ENCODE peak calls at places on chromosomes 1 and 21, in six cellular contexts. H, Q, F, E, T and I are unnamed samples.

GRCh38 chr1:190104959-190105358 is 372.7 kb downstream of the BRINP3 start:
- DNase-seq in H (no peak), Q (no peak), F (no peak), E (no peak), T (no peak), I (no peak)

GRCh38 chr1:215104283-215104682 is 21.7 kb downstream of the KCNK2 start:
- DNase-seq in H (no peak), Q (peak), F (no peak), E (no peak), T (no peak), I (no peak)

GRCh38 chr1:172909606-172910326 is 141.0 kb downstream of the TNFSF18 start:
- DNase-seq in H (peak), Q (peak), F (no peak), E (no peak), T (no peak), I (no peak)

GRCh38 chr1:201503397-201504176 is 3.3 kb downstream of the CSRP1 start:
- DNase-seq in H (peak), Q (peak), F (peak), E (no peak), T (no peak), I (peak)

GRCh38 chr1:89451011-89451410 is 73.6 kb upstream of the LRRC8B start:
- DNase-seq in H (no peak), Q (peak), F (no peak), E (no peak), T (no peak), I (no peak)

GRCh38 chr21:27058673-27059365 is 91.9 kb upstream of the ADAMTS5 start:
- DNase-seq in H (no peak), Q (no peak), F (no peak), E (no peak), T (no peak), I (no peak)

GRCh38 chr1:67711850-67712202 is 26.8 kb downstream of the GADD45A start:
- DNase-seq in H (no peak), Q (no peak), F (no peak), E (no peak), T (no peak), I (no peak)

GRCh38 chr1:25090707-25091422 is 141.4 kb downstream of the SYF2 start:
- DNase-seq in H (no peak), Q (no peak), F (no peak), E (no peak), T (peak), I (no peak)

GRCh38 chr1:2950926-2951305 is 70.4 kb upstream of the ACTRT2 start:
- DNase-seq in H (no peak), Q (no peak), F (no peak), E (no peak), T (no peak), I (peak)

GRCh38 chr1:12275370-12275769 is 45.5 kb downstream of the VPS13D start:
- DNase-seq in H (peak), Q (no peak), F (no peak), E (peak), T (no peak), I (peak)

GRCh38 chr21:36193200-36193599 is 36.6 kb downstream of the DOP1B start:
- DNase-seq in H (no peak), Q (peak), F (no peak), E (no peak), T (no peak), I (no peak)

GRCh38 chr1:165313906-165314305 is 42.6 kb downstream of the LMX1A start:
- DNase-seq in H (no peak), Q (no peak), F (no peak), E (no peak), T (no peak), I (no peak)

GRCh38 chr1:55725378-55725777 is 510.2 kb upstream of the USP24 start:
- DNase-seq in H (peak), Q (peak), F (no peak), E (no peak), T (no peak), I (no peak)

GRCh38 chr1:24290933-24291487 is 28.1 kb upstream of the GRHL3 start:
- DNase-seq in H (no peak), Q (no peak), F (no peak), E (no peak), T (no peak), I (no peak)

GRCh38 chr21:27476696-27477095 is 509.8 kb upstream of the ADAMTS5 start:
- DNase-seq in H (no peak), Q (peak), F (no peak), E (no peak), T (no peak), I (no peak)

GRCh38 chr1:90721210-90722194 is 4.4 kb upstream of the BARHL2 start:
- DNase-seq in H (peak), Q (peak), F (no peak), E (no peak), T (peak), I (peak)

GRCh38 chr1:206946261-206946660 is at the start of gene PIGR:
- DNase-seq in H (no peak), Q (no peak), F (no peak), E (no peak), T (no peak), I (no peak)

GRCh38 chr1:8740034-8740449 is 77.4 kb downstream of the RERE start:
- DNase-seq in H (no peak), Q (peak), F (no peak), E (no peak), T (no peak), I (no peak)

GRCh38 chr1:74733616-74734484 is 898 bp downstream of the TYW3 start:
- DNase-seq in H (peak), Q (peak), F (peak), E (peak), T (peak), I (peak)

GRCh38 chr1:22825790-22826189 is 115.2 kb downstream of the EPHB2 start:
- DNase-seq in H (no peak), Q (no peak), F (no peak), E (no peak), T (no peak), I (no peak)

GRCh38 chr1:91526496-91526895 is 25.8 kb downstream of the CDC7 start:
- DNase-seq in H (no peak), Q (peak), F (no peak), E (no peak), T (no peak), I (no peak)

GRCh38 chr1:240888039-240888786 is 276.3 kb upstream of the GREM2 start:
- DNase-seq in H (peak), Q (no peak), F (no peak), E (no peak), T (peak), I (peak)

GRCh38 chr1:22141493-22141892 is 1.4 kb downstream of the WNT4 start:
- DNase-seq in H (no peak), Q (no peak), F (no peak), E (no peak), T (no peak), I (no peak)

GRCh38 chr1:79899914-79900313 is 893.4 kb upstream of the ADGRL4 start:
- DNase-seq in H (no peak), Q (peak), F (no peak), E (no peak), T (no peak), I (no peak)

GRCh38 chr1:156911587-156912298 is 8.7 kb upstream of the LRRC71 start:
- DNase-seq in H (no peak), Q (no peak), F (no peak), E (no peak), T (no peak), I (no peak)

GRCh38 chr1:66090863-66091457 is 298.3 kb downstream of the PDE4B start:
- DNase-seq in H (no peak), Q (no peak), F (no peak), E (peak), T (no peak), I (no peak)

GRCh38 chr1:174766727-174767126 is 233.0 kb upstream of the CACYBP start:
- DNase-seq in H (no peak), Q (no peak), F (no peak), E (no peak), T (no peak), I (no peak)

GRCh38 chr1:204357551-204357950 is 2.2 kb downstream of the PLEKHA6 start:
- DNase-seq in H (no peak), Q (no peak), F (peak), E (no peak), T (no peak), I (no peak)

GRCh38 chr1:90753556-90753955 is 36.5 kb upstream of the BARHL2 start:
- DNase-seq in H (no peak), Q (no peak), F (no peak), E (no peak), T (no peak), I (no peak)

GRCh38 chr1:44030606-44031050 is 634 bp downstream of the SLC6A9 start:
- DNase-seq in H (no peak), Q (peak), F (peak), E (no peak), T (no peak), I (no peak)

GRCh38 chr1:54323324-54323739 is 82.9 kb downstream of the SSBP3 start:
- DNase-seq in H (no peak), Q (no peak), F (no peak), E (no peak), T (no peak), I (peak)

GRCh38 chr1:36765785-36766300 is 268.5 kb downstream of the GRIK3 start:
- DNase-seq in H (no peak), Q (no peak), F (no peak), E (no peak), T (no peak), I (no peak)

GRCh38 chr1:162703708-162704107 is 71.4 kb downstream of the DDR2 start:
- DNase-seq in H (no peak), Q (no peak), F (peak), E (no peak), T (no peak), I (no peak)

GRCh38 chr1:90475623-90476022 is 241.5 kb downstream of the BARHL2 start:
- DNase-seq in H (no peak), Q (peak), F (no peak), E (no peak), T (peak), I (no peak)

GRCh38 chr1:161954050-161954449 is 69.6 kb downstream of the OLFML2B start:
- DNase-seq in H (no peak), Q (no peak), F (no peak), E (no peak), T (no peak), I (no peak)

GRCh38 chr1:92709738-92710137 is 75.2 kb downstream of the EVI5 start:
- DNase-seq in H (no peak), Q (peak), F (no peak), E (no peak), T (no peak), I (peak)

GRCh38 chr1:2230781-2231666 is 2.9 kb downstream of the SKI start:
- DNase-seq in H (no peak), Q (no peak), F (peak), E (peak), T (no peak), I (no peak)

GRCh38 chr1:20151906-20152598 is 12.9 kb downstream of the PLA2G2F start:
- DNase-seq in H (peak), Q (peak), F (peak), E (peak), T (peak), I (peak)
- H3K27ac ChIP-seq in H (peak), Q (no peak), F (no peak), E (no peak), T (no peak), I (no peak)

DNA sequence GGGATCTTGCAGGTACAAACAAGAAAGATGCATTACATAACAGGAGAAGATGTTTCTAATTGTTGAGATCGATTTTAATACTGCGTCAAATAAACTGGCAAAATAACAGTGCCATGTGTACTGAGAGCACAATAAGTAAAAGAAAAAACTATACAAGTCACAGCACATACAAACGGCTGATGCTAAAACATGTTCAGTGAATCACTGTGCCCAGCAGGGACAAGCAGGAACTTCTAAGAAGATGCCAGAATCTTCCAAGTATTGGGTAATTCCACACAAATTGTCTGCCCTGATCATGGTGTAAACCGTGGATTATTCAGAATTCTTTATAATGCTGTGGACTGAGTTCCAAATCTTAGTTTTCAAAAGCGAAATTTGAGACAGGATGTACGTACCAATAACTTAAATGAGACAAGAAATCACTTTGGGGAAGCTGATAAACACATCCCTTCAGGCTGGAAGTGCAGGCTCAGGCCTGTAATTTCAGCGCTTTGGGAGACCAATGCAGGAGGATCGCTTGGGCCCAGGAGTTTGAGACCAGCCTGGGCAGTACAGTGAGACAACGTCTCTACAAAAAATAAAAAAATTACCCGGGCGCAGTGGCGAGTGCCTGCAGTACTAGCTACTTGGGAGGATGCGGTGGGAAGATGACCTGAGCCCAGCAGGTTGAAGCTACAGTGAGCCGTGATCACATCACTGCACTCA is 54.4 kb downstream of the CD2 start:
- DNase-seq in H (no peak), Q (no peak), F (no peak), E (peak), T (no peak), I (no peak)
- H3K27ac ChIP-seq in H (no peak), Q (no peak), F (no peak), E (peak), T (no peak), I (no peak)

DNA sequence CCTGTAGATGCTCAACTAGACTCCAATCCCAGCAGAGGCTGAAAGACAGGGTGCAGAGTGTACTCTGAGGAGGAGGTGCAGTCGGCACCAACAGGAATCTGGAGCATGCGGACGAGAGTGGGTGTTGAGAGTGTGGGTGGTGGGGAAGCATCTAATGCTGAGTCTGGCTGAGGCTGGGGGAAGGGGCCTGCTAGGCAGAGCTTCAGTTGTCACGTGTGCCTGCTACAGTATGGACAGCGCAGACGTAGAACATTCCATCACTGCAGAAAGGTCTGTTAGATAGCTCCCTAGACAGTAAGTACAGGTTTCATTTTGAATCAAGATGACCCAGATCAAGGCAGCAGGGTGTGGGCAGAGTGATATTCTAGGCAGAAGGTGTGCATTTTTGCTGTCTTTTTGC is 23.1 kb downstream of the SNAP47 start:
- DNase-seq in H (no peak), Q (no peak), F (no peak), E (no peak), T (no peak), I (no peak)
- H3K27ac ChIP-seq in H (no peak), Q (no peak), F (peak), E (no peak), T (no peak), I (no peak)

GRCh38 chr1:39230261-39231190 is 26.0 kb downstream of the MACF1 start:
- DNase-seq in H (no peak), Q (no peak), F (no peak), E (no peak), T (no peak), I (no peak)
- H3K27ac ChIP-seq in H (peak), Q (peak), F (peak), E (peak), T (no peak), I (no peak)

DNA sequence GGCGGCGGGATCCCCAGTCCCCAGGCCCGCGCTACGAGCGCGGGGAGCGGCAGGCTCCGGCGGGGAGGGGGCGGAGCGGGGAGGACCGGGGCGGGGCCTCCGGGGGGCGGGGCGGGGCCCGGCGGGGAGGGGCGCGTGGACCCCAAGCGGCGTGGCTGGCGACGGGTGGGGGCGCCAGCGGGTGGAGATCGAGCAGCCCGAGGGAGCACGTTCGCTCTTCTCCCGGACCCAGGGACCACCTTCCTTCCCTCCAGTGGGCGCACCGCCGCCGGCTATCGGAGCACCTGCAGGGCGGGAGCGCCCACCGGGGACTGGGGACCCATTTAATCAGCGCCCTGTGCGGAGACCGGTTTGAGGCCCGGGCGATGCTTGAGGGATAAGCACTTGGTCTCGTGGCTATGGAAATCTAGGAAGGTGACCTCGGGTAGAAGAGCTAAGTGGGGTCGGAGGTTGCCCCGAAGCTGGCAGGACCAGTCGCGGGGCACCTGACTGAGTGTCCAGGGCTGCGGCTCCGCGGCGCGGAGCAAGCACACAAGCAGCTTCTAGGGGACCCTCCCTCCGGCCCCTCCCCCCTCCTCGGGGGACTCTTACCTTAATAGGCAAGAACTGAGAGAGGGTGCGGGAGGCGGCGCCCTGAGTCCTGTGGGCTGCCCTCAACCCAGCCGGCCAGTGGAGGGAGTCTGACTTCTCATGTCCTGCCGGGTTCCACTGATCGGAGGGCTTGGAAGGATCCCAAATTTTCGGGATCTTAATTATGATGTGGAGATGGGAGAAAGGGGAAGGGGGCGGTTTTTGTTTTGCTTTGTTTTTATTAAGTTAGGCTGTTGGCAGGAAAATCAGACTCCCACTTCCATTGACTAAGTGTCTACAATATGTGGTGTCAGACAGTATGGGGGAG is at the start of gene TSPAN2:
- DNase-seq in H (peak), Q (peak), F (peak), E (peak), T (no peak), I (peak)
- H3K27ac ChIP-seq in H (peak), Q (peak), F (peak), E (no peak), T (no peak), I (no peak)

DNA sequence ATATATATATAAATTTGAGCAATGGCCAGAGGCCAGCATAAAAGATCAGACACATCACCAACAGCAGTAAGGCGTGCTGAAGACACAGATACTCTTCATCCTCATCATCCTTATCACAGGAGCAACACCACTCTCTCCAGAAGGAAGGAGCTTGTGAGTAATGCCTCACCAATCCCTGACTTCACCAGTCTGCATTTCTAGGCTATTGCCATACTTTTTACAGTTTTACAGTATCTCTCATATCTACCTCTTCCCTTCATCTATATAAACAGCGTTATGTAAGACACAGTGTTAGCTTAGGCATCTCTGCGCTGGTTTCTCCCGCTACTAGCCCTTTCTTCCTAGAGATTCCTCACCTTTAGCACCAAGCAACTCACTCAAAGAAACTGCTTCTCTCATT is 2.4 kb upstream of the ABL2 start:
- DNase-seq in H (peak), Q (peak), F (no peak), E (no peak), T (no peak), I (no peak)
- H3K27ac ChIP-seq in H (peak), Q (no peak), F (no peak), E (no peak), T (no peak), I (no peak)